ENCODE peak calls at places on chromosomes 5 and 9, in eight cellular contexts. I is colonic mucosa, T is body of pancreas, Y is heart right ventricle, D is Peyer's patch, F is upper lobe of right lung, U is RWPE2, Z is stomach. V is an unnamed sample.

GRCh38 chr9:74036549-74037231 is 460.4 kb upstream of the RORB start:
- DNase-seq in U (no peak), Z (no peak), I (no peak), D (no peak), F (no peak), T (no peak), Y (no peak), V (no peak)

GRCh38 chr5:1134478-1134877 is 22.6 kb upstream of the SLC12A7 start:
- DNase-seq in I (no peak), Z (peak; percentile 77), T (peak; percentile 64), F (no peak), U (no peak), Y (peak; percentile 4), D (no peak), V (no peak)

GRCh38 chr9:126616521-126616976 is 2.8 kb downstream of the LMX1B start:
- DNase-seq in T (no peak), Z (no peak), Y (no peak), I (no peak), F (no peak), D (no peak), U (peak; percentile 44), V (no peak)

GRCh38 chr5:73818357-73818756 is 192.4 kb downstream of the ARHGEF28 start:
- DNase-seq in Y (no peak), Z (no peak), T (no peak), D (no peak), F (no peak), U (no peak), I (no peak), V (no peak)

GRCh38 chr5:150234606-150235547 is 45.0 kb downstream of the SLC6A7 start:
- DNase-seq in Z (no peak), I (no peak), Y (no peak), T (no peak), D (no peak), F (no peak), U (no peak), V (no peak)

GRCh38 chr5:63825984-63826383 is 136.3 kb downstream of the HTR1A start:
- DNase-seq in Z (no peak), I (no peak), T (no peak), D (no peak), F (no peak), Y (no peak), U (no peak), V (no peak)

GRCh38 chr5:178433273-178433775 is 156.9 kb downstream of the COL23A1 start:
- DNase-seq in Z (no peak), F (no peak), T (no peak), D (no peak), I (no peak), Y (no peak), U (no peak), V (no peak)

GRCh38 chr5:171580506-171581265 is 161.2 kb downstream of the FGF18 start:
- DNase-seq in F (no peak), Y (no peak), Z (no peak), D (no peak), I (no peak), U (no peak), T (no peak), V (no peak)

GRCh38 chr9:92438900-92439526 is 14.7 kb upstream of the OMD start:
- DNase-seq in I (no peak), T (no peak), Y (no peak), F (no peak), U (no peak), Z (no peak), D (no peak), V (no peak)

GRCh38 chr9:115733318-115733717 is 420.3 kb upstream of the PAPPA start:
- DNase-seq in D (no peak), Z (no peak), Y (no peak), U (no peak), F (no peak), T (no peak), I (no peak), V (no peak)

GRCh38 chr9:128169492-128169891 is 9.4 kb downstream of the BBLN start:
- DNase-seq in F (no peak), Z (no peak), U (peak; percentile 45), D (no peak), I (no peak), T (no peak), Y (no peak), V (no peak)

GRCh38 chr5:132746592-132747063 is 598 bp upstream of the CCNI2 start:
- DNase-seq in Z (peak; percentile 54), F (no peak), U (no peak), T (peak; percentile 75), D (peak; percentile 49), I (peak; percentile 80), Y (no peak), V (peak; percentile 15)
- TF ChIP-seq CTCF in Z (no peak), F (peak; percentile 31), U (peak; percentile 66), T (peak; percentile 44), D (no peak), I (no peak), Y (peak; percentile 40), V (peak; percentile 58)

GRCh38 chr5:88665750-88666215 is 217.2 kb downstream of the MEF2C start:
- DNase-seq in F (peak; percentile 32), D (no peak), U (no peak), I (no peak), T (no peak), Z (no peak), Y (no peak), V (no peak)
- H3K27me3 ChIP-seq in F (peaks cover 100% of the 10 kb centered on the region), D (no peaks in the 10 kb centered on the region), U (peaks cover 100% of the 10 kb centered on the region), I (peaks cover 59% of the 10 kb centered on the region), T (peaks cover 53% of the 10 kb centered on the region), Z (peaks cover 100% of the 10 kb centered on the region), Y (peaks cover 100% of the 10 kb centered on the region), V (peaks cover 98% of the 10 kb centered on the region)

GRCh38 chr5:86806206-86806605 is 188.5 kb downstream of the COX7C start:
- DNase-seq in Y (no peak), F (no peak), Z (no peak), T (no peak), I (no peak), U (no peak), D (no peak), V (no peak)

DNA sequence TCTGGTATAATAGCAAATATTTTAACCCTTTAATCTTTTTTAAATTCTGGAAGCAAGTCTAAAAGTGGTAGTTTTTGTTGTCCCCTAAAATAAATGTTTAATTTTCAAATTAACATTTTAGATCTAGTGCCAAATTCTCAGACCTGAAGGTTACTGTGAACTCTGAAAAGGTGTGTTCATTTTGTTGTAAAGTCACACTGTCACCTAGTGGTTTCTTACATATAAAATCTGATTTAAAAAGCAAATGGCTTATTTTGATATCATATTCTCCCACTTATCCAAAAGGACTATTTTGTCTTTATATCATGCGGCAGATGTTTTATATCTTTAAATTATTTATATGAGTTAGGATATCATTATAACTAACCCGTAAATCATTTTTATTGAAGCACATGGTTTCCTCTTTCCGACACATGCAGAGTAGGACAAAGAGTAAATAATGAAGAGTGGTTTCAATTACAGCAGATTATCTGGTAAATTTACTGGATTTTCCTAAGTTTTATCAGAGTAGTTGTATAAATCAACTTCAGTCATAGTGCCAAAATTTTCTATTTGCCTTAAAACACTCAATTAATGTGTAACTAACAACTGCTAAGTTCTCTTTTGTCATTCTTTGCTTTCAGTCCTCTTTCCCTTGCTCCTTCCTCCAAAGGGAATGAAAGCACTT is 189.4 kb downstream of the COX7C start:
- DNase-seq in I (no peak), T (no peak), D (no peak), F (no peak), Y (no peak), U (no peak), Z (no peak), V (no peak)
- TF ChIP-seq CTCF in I (no peak), T (no peak), D (no peak), F (no peak), Y (no peak), U (peak; percentile 37), Z (no peak), V (no peak)

GRCh38 chr9:97723819-97724218 is 26.7 kb upstream of the XPA start:
- DNase-seq in I (no peak), Z (no peak), Y (no peak), U (no peak), F (no peak), T (no peak), D (no peak), V (no peak)
- H3K27me3 ChIP-seq in I (no peaks in the 10 kb centered on the region), Z (no peaks in the 10 kb centered on the region), Y (peaks cover 3% of the 10 kb centered on the region), U (no peaks in the 10 kb centered on the region), F (no peaks in the 10 kb centered on the region), T (no peaks in the 10 kb centered on the region), D (no peaks in the 10 kb centered on the region), V (peaks cover 3% of the 10 kb centered on the region)

GRCh38 chr9:133403766-133404439 is 13.9 kb downstream of the REXO4 start:
- DNase-seq in Z (peak; percentile 74), Y (no peak), T (peak; percentile 69), F (peak; percentile 82), I (peak; percentile 67), D (no peak), U (peak; percentile 61), V (peak; percentile 53)
- TF ChIP-seq CTCF in Z (peak; percentile 58), Y (peak; percentile 62), T (peak; percentile 77), F (peak; percentile 60), I (peak; percentile 70), D (peak; percentile 7), U (peak; percentile 62), V (peak; percentile 80)

GRCh38 chr9:129182122-129182521 is 4.1 kb upstream of the IER5L start:
- DNase-seq in Y (no peak), F (no peak), I (peak; percentile 69), U (no peak), Z (no peak), D (no peak), T (peak; percentile 48), V (no peak)

GRCh38 chr9:129183495-129184308 is 5.6 kb upstream of the IER5L start:
- DNase-seq in F (no peak), Z (no peak), Y (no peak), D (no peak), I (peak; percentile 74), T (no peak), U (no peak), V (no peak)

GRCh38 chr9:129184743-129185142 is 6.7 kb upstream of the IER5L start:
- DNase-seq in I (peak; percentile 40), Z (no peak), D (no peak), Y (no peak), F (no peak), U (no peak), T (no peak), V (no peak)

GRCh38 chr9:129181246-129181645 is 3.2 kb upstream of the IER5L start:
- DNase-seq in Y (no peak), Z (no peak), D (no peak), F (no peak), I (no peak), T (no peak), U (no peak), V (no peak)

GRCh38 chr9:129182625-129183494 is 4.8 kb upstream of the IER5L start:
- DNase-seq in Z (no peak), U (no peak), I (peak; percentile 71), F (no peak), D (no peak), T (peak; percentile 42), Y (peak; percentile 44), V (no peak)
- H3K27me3 ChIP-seq in Z (no peaks in the 10 kb centered on the region), U (no peaks in the 10 kb centered on the region), I (no peaks in the 10 kb centered on the region), F (no peaks in the 10 kb centered on the region), D (no peaks in the 10 kb centered on the region), T (no peaks in the 10 kb centered on the region), Y (no peaks in the 10 kb centered on the region), V (no peaks in the 10 kb centered on the region)

V was measured in CD4-positive, alpha-beta T cell.